ENCODE peak calls at places on chromosomes 16 and 17, in six cellular contexts. D is fibroblast of lung, N is immature natural killer cell, P is smooth muscle cell of the brain vasculature, V is ACHN, T is heart right ventricle. F is an unnamed sample.

GRCh38 chr17:15213381-15214087 is 51.6 kb downstream of the PMP22 start:
- DNase-seq in N (no peak), D (no peak), P (no peak), V (peak), T (no peak), F (peak)

GRCh38 chr17:44906010-44906646 is 6.9 kb upstream of the EFTUD2 start:
- DNase-seq in P (no peak), V (peak), N (no peak), D (peak), T (no peak), F (no peak)

GRCh38 chr16:68244903-68245853 is at the start of gene PLA2G15:
- DNase-seq in D (peak), V (peak), P (peak), T (peak), N (peak), F (no peak)

GRCh38 chr17:58085039-58085715 is 2.0 kb downstream of the DYNLL2 start:
- DNase-seq in V (no peak), N (no peak), T (no peak), P (no peak), D (no peak), F (no peak)

GRCh38 chr17:4130715-4131114 is 12.1 kb downstream of the ZZEF1 start:
- DNase-seq in P (no peak), D (no peak), V (no peak), N (no peak), T (peak), F (no peak)

GRCh38 chr17:78925662-78926555 is 722 bp upstream of the TIMP2 start:
- DNase-seq in N (no peak), D (peak), P (no peak), V (peak), T (peak), F (no peak)

GRCh38 chr17:60392845-60393702 is 1.1 kb upstream of the USP32 start:
- DNase-seq in P (peak), T (peak), N (peak), V (peak), D (peak), F (no peak)

GRCh38 chr17:14882131-14882530 is 383.0 kb downstream of the PMP22 start:
- DNase-seq in D (no peak), P (no peak), V (no peak), T (no peak), N (no peak), F (no peak)

GRCh38 chr16:14416184-14416583 is 213.9 kb downstream of the PARN start:
- DNase-seq in V (no peak), N (no peak), P (no peak), D (no peak), T (no peak), F (no peak)

GRCh38 chr17:28575126-28575795 is 1.4 kb downstream of the ALDOC start:
- DNase-seq in V (no peak), T (peak), N (no peak), D (no peak), P (no peak), F (no peak)

GRCh38 chr17:72150632-72151460 is 30.0 kb downstream of the SOX9 start:
- DNase-seq in N (no peak), P (no peak), T (no peak), D (peak), V (no peak), F (no peak)

GRCh38 chr17:9386401-9386800 is 189.2 kb downstream of the STX8 start:
- DNase-seq in T (no peak), N (no peak), V (peak), P (peak), D (peak), F (no peak)

GRCh38 chr17:3972281-3972731 is 8.1 kb upstream of the ATP2A3 start:
- DNase-seq in D (no peak), T (no peak), P (no peak), V (no peak), N (peak), F (no peak)

GRCh38 chr16:78973041-78973440 is 627.5 kb downstream of the MAF start:
- DNase-seq in T (no peak), N (no peak), V (no peak), D (no peak), P (no peak), F (no peak)

GRCh38 chr17:61488878-61489718 is 36.9 kb downstream of the TBX4 start:
- DNase-seq in N (no peak), P (no peak), V (no peak), T (no peak), D (no peak), F (no peak)

GRCh38 chr16:66750279-66751134 is 902 bp downstream of the DYNC1LI2 start:
- DNase-seq in V (no peak), P (no peak), N (no peak), T (no peak), D (no peak), F (no peak)

GRCh38 chr17:65987988-65988387 is 203.9 kb downstream of the CEP112 start:
- DNase-seq in V (peak), T (no peak), N (no peak), P (no peak), D (peak), F (peak)